ENCODE peak calls at places on chromosomes 3 and 15, in five cellular contexts. D is effector memory CD4-positive, alpha-beta T cell; K is stimulated activated CD8-positive, alpha-beta memory T cell treated with anti-CD3 and anti-CD28 coated beads, Interleukin-12 subunit alpha, Interleukin-12 subunit beta, amount 100 ng/mL, for 4 hours; U is ureter; F is HEK293T. V is an unnamed sample.

GRCh38 chr3:197422506-197422905 is 124.1 kb upstream of the DLG1 start:
- DNase-seq in F (no peak), U (no peak), K (no peak), D (no peak), V (no peak)

GRCh38 chr3:99534951-99535704 is 103.3 kb upstream of the COL8A1 start:
- DNase-seq in U (no peak), K (no peak), D (no peak), F (no peak), V (no peak)

GRCh38 chr3:72977463-72977862 is 19.1 kb upstream of the PPP4R2 start:
- DNase-seq in D (no peak), F (no peak), U (no peak), K (no peak), V (no peak)

GRCh38 chr3:851098-851790 is 241.6 kb upstream of the CNTN6 start:
- DNase-seq in K (no peak), D (no peak), F (no peak), U (peak), V (no peak)

GRCh38 chr3:126025862-126026261 is 56.9 kb downstream of the ROPN1B start:
- DNase-seq in D (no peak), F (no peak), U (no peak), K (no peak), V (no peak)

GRCh38 chr3:107942244-107942643 is 148.6 kb downstream of the CD47 start:
- DNase-seq in D (no peak), U (no peak), K (no peak), F (no peak), V (no peak)

GRCh38 chr15:57552678-57553334 is 38.9 kb upstream of the MYZAP start:
- DNase-seq in D (no peak), K (no peak), F (no peak), U (no peak), V (peak)

GRCh38 chr3:43426388-43426787 is 140.0 kb downstream of the SNRK start:
- DNase-seq in D (no peak), F (no peak), K (no peak), U (no peak), V (no peak)

GRCh38 chr3:39146611-39147373 is 6.6 kb downstream of the CSRNP1 start:
- DNase-seq in U (peak), D (peak), F (no peak), K (peak), V (peak)

GRCh38 chr3:139574026-139574947 is 34.7 kb upstream of the RBP1 start:
- DNase-seq in F (no peak), K (no peak), D (no peak), U (no peak), V (no peak)

GRCh38 chr3:169243122-169243521 is 420.4 kb downstream of the MECOM start:
- DNase-seq in D (no peak), U (no peak), K (no peak), F (peak), V (no peak)

GRCh38 chr15:70195808-70196304 is 98.1 kb upstream of the TLE3 start:
- DNase-seq in D (no peak), K (no peak), U (peak), F (no peak), V (no peak)

GRCh38 chr3:108223928-108224327 is 1.7 kb upstream of the IFT57 start:
- DNase-seq in K (no peak), D (no peak), F (no peak), U (no peak), V (no peak)

V was measured in SK-N-DZ.